ENCODE peak calls at places on chromosomes 1 and 21, in five cellular contexts. N is foreskin fibroblast, C is upper lobe of right lung, D is type B pancreatic cell, R is progenitor cell of endocrine pancreas. B is an unnamed sample.

GRCh38 chr1:108199231-108199657 is 899 bp downstream of the SLC25A24 start:
- DNase-seq in N (peak; percentile 74), C (no peak), D (no peak), R (no peak), B (peak; percentile 48)

GRCh38 chr1:209769956-209770355 is 14.1 kb downstream of the TRAF3IP3 start:
- DNase-seq in N (no peak), C (no peak), D (no peak), R (no peak), B (peak; percentile 19)

GRCh38 chr1:115408489-115409002 is 70.5 kb upstream of the NGF start:
- DNase-seq in N (no peak), C (no peak), D (no peak), R (no peak), B (no peak)

GRCh38 chr1:214636436-214636835 is 33.4 kb downstream of the CENPF start:
- DNase-seq in N (no peak), C (no peak), D (no peak), R (no peak), B (no peak)

GRCh38 chr1:43936470-43937151 is 3.0 kb downstream of the ARTN start:
- DNase-seq in N (peak; percentile 68), C (peak; percentile 72), D (no peak), R (peak; percentile 43), B (peak; percentile 21)

GRCh38 chr1:220974431-220974830 is 95.2 kb downstream of the HLX start:
- DNase-seq in N (no peak), C (no peak), D (no peak), R (no peak), B (no peak)

GRCh38 chr1:156376958-156377919 is 8.2 kb downstream of the RHBG start:
- DNase-seq in N (no peak), C (peak; percentile 52), D (no peak), R (no peak), B (no peak)

GRCh38 chr1:105485207-105485606 is 1571.3 kb upstream of the PRMT6 start:
- DNase-seq in N (peak; percentile 87), C (no peak), D (no peak), R (no peak), B (peak; percentile 33)

GRCh38 chr1:66489972-66490601 is 43.9 kb upstream of the SGIP1 start:
- DNase-seq in N (peak; percentile 54), C (no peak), D (no peak), R (no peak), B (no peak)

GRCh38 chr1:18109756-18110597 is 2.4 kb downstream of the IGSF21 start:
- DNase-seq in N (peak; percentile 31), C (no peak), D (no peak), R (peak; percentile 46), B (no peak)
- TF ChIP-seq CTCF in N (no peak), C (no peak), D (peak; percentile 53), R (peak; percentile 63), B (no peak)

GRCh38 chr21:45270306-45270821 is 17.3 kb downstream of the POFUT2 start:
- DNase-seq in N (peak; percentile 44), C (no peak), D (peak; percentile 50), R (no peak), B (no peak)
- TF ChIP-seq CTCF in N (peak; percentile 16), C (peak; percentile 7), D (peak; percentile 20), R (no peak), B (peak; percentile 38)

GRCh38 chr1:912740-913301 is 10.9 kb upstream of the SAMD11 start:
- DNase-seq in N (peak; percentile 52), C (peak; percentile 51), D (no peak), R (peak; percentile 23), B (no peak)
- TF ChIP-seq CTCF in N (peak; percentile 10), C (no peak), D (peak; percentile 61), R (peak; percentile 51), B (no peak)

DNA sequence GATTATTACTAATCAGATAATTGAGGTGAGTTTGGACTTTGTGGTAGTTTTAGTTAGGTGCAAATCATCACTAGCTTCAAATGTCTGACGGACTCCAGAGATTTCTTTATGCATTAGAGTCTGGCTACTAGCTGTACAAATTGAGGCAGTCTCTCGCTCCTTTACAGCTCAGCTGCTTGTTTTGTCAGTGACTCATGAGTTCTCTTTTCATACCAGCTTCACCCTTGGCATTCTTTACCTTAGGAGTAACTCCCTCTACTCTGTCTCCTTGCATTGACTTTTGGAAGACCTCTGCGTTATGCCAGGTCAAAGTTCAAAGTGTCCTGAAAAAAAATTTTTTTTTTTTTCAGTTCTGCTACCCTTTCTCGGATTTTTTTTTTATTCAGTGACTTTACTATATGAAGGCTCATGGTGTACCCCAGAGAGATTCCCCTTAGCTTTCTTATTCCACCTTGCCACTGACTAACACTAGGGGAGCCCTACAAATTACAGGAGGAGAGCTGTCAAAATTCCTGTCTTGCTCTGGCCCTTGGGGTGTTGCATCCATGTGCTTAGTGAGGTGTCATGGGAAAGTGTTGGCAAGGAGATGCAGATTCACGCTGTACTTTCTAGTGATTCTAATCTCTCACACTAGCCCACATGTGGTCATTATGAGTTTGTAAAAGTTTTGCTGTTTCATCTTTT is 576.6 kb downstream of the ADGRL2 start:
- DNase-seq in N (peak; percentile 62), C (no peak), D (no peak), R (no peak), B (peak; percentile 80)
- TF ChIP-seq CTCF in N (no peak), C (no peak), D (peak; percentile 51), R (peak; percentile 27), B (no peak)

GRCh38 chr1:23081376-23081775 is 62.1 kb downstream of the KDM1A start:
- DNase-seq in N (no peak), C (no peak), D (no peak), R (no peak), B (no peak)
- TF ChIP-seq CTCF in N (no peak), C (no peak), D (peak; percentile 56), R (peak; percentile 45), B (peak; percentile 8)

GRCh38 chr1:160085686-160086089 is 4.3 kb downstream of the KCNJ9 start:
- DNase-seq in N (peak; percentile 87), C (peak; percentile 88), D (peak; percentile 84), R (peak; percentile 55), B (peak; percentile 73)
- TF ChIP-seq CTCF in N (peak; percentile 82), C (peak; percentile 85), D (peak; percentile 93), R (peak; percentile 84), B (peak; percentile 64)

GRCh38 chr1:151176514-151177045 is 799 bp upstream of the TMOD4 start:
- DNase-seq in N (no peak), C (no peak), D (no peak), R (no peak), B (no peak)

GRCh38 chr1:151175036-151175741 is 592 bp downstream of the TMOD4 start:
- DNase-seq in N (peak; percentile 61), C (no peak), D (no peak), R (no peak), B (no peak)

GRCh38 chr1:151171190-151171589 is 4.6 kb downstream of the TMOD4 start:
- DNase-seq in N (no peak), C (no peak), D (no peak), R (no peak), B (no peak)

GRCh38 chr1:151175910-151176309 is at the start of gene TMOD4:
- DNase-seq in N (peak; percentile 55), C (no peak), D (no peak), R (no peak), B (peak; percentile 37)
- TF ChIP-seq CTCF in N (peak; percentile 51), C (peak; percentile 36), D (peak; percentile 70), R (peak; percentile 48), B (peak; percentile 70)

DNA sequence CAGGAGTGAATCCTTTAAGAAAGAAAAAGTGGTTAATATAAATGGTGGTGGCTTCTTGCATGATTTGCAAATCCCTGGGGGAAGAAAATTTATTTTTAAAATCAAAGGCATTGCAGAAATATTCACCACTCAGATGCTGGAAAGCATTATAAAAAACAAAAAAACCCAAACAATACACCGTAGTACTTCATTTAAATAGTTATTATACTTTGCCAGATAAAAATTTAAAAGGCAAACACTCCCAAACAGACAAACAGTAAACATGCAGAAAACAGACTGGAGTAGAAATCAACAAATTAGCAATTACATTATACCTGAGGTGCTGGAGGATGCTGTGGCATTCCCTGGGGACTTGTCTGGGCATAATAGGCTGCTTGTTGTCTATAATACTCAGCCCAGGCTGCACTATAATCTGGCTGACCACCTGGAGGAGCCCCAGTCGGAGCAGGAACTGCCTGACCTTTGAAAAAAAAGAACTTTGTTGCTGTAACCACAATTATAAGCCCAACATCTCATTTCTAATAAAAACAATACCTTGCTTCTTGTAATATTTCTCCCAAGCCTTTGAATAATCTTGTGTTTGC is 29.9 kb downstream of the FUBP1 start:
- DNase-seq in N (peak; percentile 45), C (no peak), D (no peak), R (no peak), B (peak; percentile 49)
- TF ChIP-seq CTCF in N (peak; percentile 23), C (peak; percentile 10), D (no peak), R (peak; percentile 44), B (peak; percentile 32)

GRCh38 chr21:35652872-35653271 is 407.5 kb downstream of the SETD4 start:
- DNase-seq in N (no peak), C (no peak), D (peak; percentile 18), R (no peak), B (no peak)
- TF ChIP-seq CTCF in N (no peak), C (no peak), D (no peak), R (no peak), B (no peak)

B was measured in fibroblast of lung.